ENCODE peak calls at places on chromosomes 5 and 9, in ten cellular contexts. S is fibroblast of pulmonary artery, T is dorsolateral prefrontal cortex, L is neural progenitor cell, N is psoas muscle, R is pancreas, M is stomach, Q is astrocyte, D is upper lobe of right lung, P is AG04450. O is an unnamed sample.

GRCh38 chr5:82106207-82106606 is 134.4 kb downstream of the ATG10 start:
- DNase-seq in S (no peak), R (no peak), T (peak), M (no peak), D (no peak), N (no peak), L (no peak), P (no peak), Q (no peak), O (peak)

GRCh38 chr9:22210262-22210661 is 201.2 kb upstream of the CDKN2B start:
- DNase-seq in D (no peak), P (no peak), M (no peak), T (no peak), N (no peak), L (no peak), Q (no peak), R (no peak), S (no peak), O (no peak)

GRCh38 chr5:140925806-140926205 is 293 bp upstream of the PCDHAC1 start:
- DNase-seq in D (no peak), L (no peak), R (no peak), S (no peak), Q (no peak), T (peak), P (no peak), M (no peak), N (no peak), O (no peak)

GRCh38 chr5:52139888-52140580 is 647.7 kb upstream of the ITGA1 start:
- DNase-seq in L (no peak), D (no peak), Q (no peak), M (no peak), R (no peak), S (no peak), T (no peak), N (no peak), P (no peak), O (no peak)

GRCh38 chr9:97440160-97440559 is 28.3 kb downstream of the TDRD7 start:
- DNase-seq in P (no peak), Q (no peak), M (no peak), D (no peak), L (peak), R (no peak), S (no peak), T (no peak), N (no peak), O (no peak)

GRCh38 chr9:110472111-110472510 is 107.4 kb downstream of the SVEP1 start:
- DNase-seq in L (no peak), M (no peak), R (no peak), S (no peak), Q (no peak), T (peak), N (no peak), D (no peak), P (no peak), O (no peak)

GRCh38 chr9:123451011-123451410 is 95.0 kb downstream of the CRB2 start:
- DNase-seq in Q (no peak), P (no peak), N (no peak), R (no peak), S (no peak), D (no peak), T (peak), M (no peak), L (no peak), O (no peak)

GRCh38 chr9:12930906-12931305 is 156.1 kb downstream of the LURAP1L start:
- DNase-seq in N (no peak), Q (no peak), M (no peak), T (no peak), S (no peak), L (no peak), D (no peak), R (no peak), P (no peak), O (no peak)

GRCh38 chr9:33737811-33738606 is 57.4 kb upstream of the PRSS3 start:
- DNase-seq in D (no peak), P (peak), R (no peak), L (peak), M (peak), T (no peak), N (no peak), Q (peak), S (peak), O (peak)

GRCh38 chr9:16294371-16294770 is 576.1 kb downstream of the BNC2 start:
- DNase-seq in N (no peak), S (peak), Q (peak), D (no peak), R (no peak), L (no peak), T (no peak), M (no peak), P (no peak), O (no peak)

GRCh38 chr5:14397717-14398116 is 183.9 kb upstream of the OTULINL start:
- DNase-seq in Q (peak), D (no peak), S (peak), N (no peak), M (no peak), R (no peak), P (peak), T (peak), L (no peak), O (peak)

GRCh38 chr9:108953983-108954574 is 19.9 kb downstream of the ABITRAM start:
- DNase-seq in N (no peak), T (no peak), S (peak), P (no peak), L (peak), M (no peak), R (no peak), D (no peak), Q (peak), O (peak)

GRCh38 chr9:128082173-128082572 is 14.1 kb downstream of the SLC25A25 start:
- DNase-seq in M (no peak), Q (no peak), S (no peak), L (peak), T (no peak), R (no peak), N (no peak), D (no peak), P (no peak), O (no peak)

GRCh38 chr9:19229725-19230355 is 653 bp upstream of the DENND4C start:
- DNase-seq in M (no peak), Q (peak), L (peak), D (peak), R (peak), T (peak), N (no peak), S (no peak), P (no peak), O (no peak)

GRCh38 chr9:102164247-102164646 is 425.8 kb upstream of the GRIN3A start:
- DNase-seq in Q (no peak), R (no peak), D (no peak), P (no peak), L (no peak), N (no peak), S (no peak), M (no peak), T (no peak), O (no peak)

GRCh38 chr5:115947260-115947659 is 15.0 kb upstream of the LVRN start:
- DNase-seq in S (no peak), Q (peak), P (no peak), T (no peak), L (no peak), M (no peak), D (no peak), N (no peak), R (no peak), O (no peak)

GRCh38 chr5:114467729-114468128 is 105.9 kb downstream of the KCNN2 start:
- DNase-seq in P (no peak), Q (no peak), L (no peak), T (no peak), S (no peak), D (no peak), N (no peak), M (no peak), R (no peak), O (no peak)

GRCh38 chr5:77282337-77283027 is 72.0 kb downstream of the PDE8B start:
- DNase-seq in D (no peak), R (no peak), M (no peak), L (peak), T (no peak), Q (peak), N (peak), S (peak), P (peak), O (no peak)

GRCh38 chr5:98631311-98632054 is 142.0 kb upstream of the RGMB start:
- DNase-seq in P (no peak), L (no peak), S (peak), R (no peak), Q (peak), D (no peak), N (no peak), T (no peak), M (no peak), O (peak)

GRCh38 chr5:128534729-128535128 is 3.3 kb downstream of the FBN2 start:
- DNase-seq in M (no peak), L (no peak), D (no peak), Q (peak), S (peak), P (no peak), R (no peak), T (no peak), N (no peak), O (no peak)

GRCh38 chr5:72852356-72852755 is 35.9 kb downstream of the TNPO1 start:
- DNase-seq in R (no peak), S (no peak), D (no peak), Q (no peak), L (no peak), N (no peak), T (no peak), P (no peak), M (no peak), O (no peak)

GRCh38 chr9:111974092-111974681 is 77.6 kb downstream of the UGCG start:
- DNase-seq in L (no peak), T (no peak), M (peak), N (no peak), Q (peak), D (no peak), S (peak), R (no peak), P (no peak), O (no peak)

GRCh38 chr9:34957492-34958410 is at the start of gene PHF24:
- DNase-seq in S (no peak), T (peak), D (no peak), R (peak), N (no peak), P (no peak), M (no peak), L (peak), Q (no peak), O (no peak)

GRCh38 chr9:128293091-128293490 is 17.0 kb downstream of the SWI5 start:
- DNase-seq in M (no peak), S (no peak), N (no peak), Q (no peak), P (no peak), L (no peak), R (no peak), D (no peak), T (no peak), O (no peak)

GRCh38 chr9:130897105-130897751 is 616 bp upstream of the QRFP start:
- DNase-seq in R (no peak), P (no peak), T (no peak), D (no peak), N (no peak), S (no peak), L (no peak), Q (no peak), M (no peak), O (no peak)

GRCh38 chr5:136012041-136012804 is 16.6 kb upstream of the TGFBI start:
- DNase-seq in R (no peak), P (no peak), S (peak), Q (peak), M (no peak), N (no peak), T (no peak), L (no peak), D (no peak), O (no peak)

GRCh38 chr5:56522972-56523371 is 289.8 kb upstream of the ANKRD55 start:
- DNase-seq in Q (no peak), D (no peak), M (no peak), S (peak), R (no peak), P (no peak), T (no peak), N (peak), L (no peak), O (no peak)

GRCh38 chr5:174692982-174693422 is 31.4 kb upstream of the MSX2 start:
- DNase-seq in S (no peak), R (no peak), M (no peak), T (no peak), L (peak), N (no peak), Q (no peak), P (no peak), D (no peak), O (no peak)

GRCh38 chr9:111857555-111858211 is 38.9 kb upstream of the UGCG start:
- DNase-seq in L (no peak), T (no peak), N (no peak), Q (no peak), D (no peak), P (no peak), S (no peak), M (no peak), R (no peak), O (no peak)

GRCh38 chr5:168765220-168766037 is 186.3 kb upstream of the PANK3 start:
- DNase-seq in L (no peak), R (no peak), N (no peak), S (peak), T (no peak), P (no peak), Q (peak), D (no peak), M (no peak), O (peak)

GRCh38 chr5:143030349-143030748 is 260.2 kb downstream of the ARHGAP26 start:
- DNase-seq in R (no peak), L (no peak), D (no peak), S (no peak), N (no peak), M (no peak), T (no peak), P (no peak), Q (no peak), O (no peak)

GRCh38 chr5:178312900-178313299 is 80.3 kb upstream of the PHYKPL start:
- DNase-seq in M (peak), R (peak), N (no peak), S (no peak), T (no peak), D (peak), Q (no peak), L (no peak), P (no peak), O (no peak)

GRCh38 chr5:54745599-54745998 is 228.0 kb downstream of the SNX18 start:
- DNase-seq in S (no peak), R (no peak), L (no peak), N (no peak), D (no peak), P (no peak), M (no peak), Q (no peak), T (no peak), O (no peak)

GRCh38 chr5:34657550-34657921 is 1.4 kb downstream of the RAI14 start:
- DNase-seq in P (no peak), D (no peak), L (peak), N (peak), S (peak), T (peak), R (peak), Q (peak), M (no peak), O (no peak)

GRCh38 chr5:138945421-138946240 is 70.5 kb upstream of the LRRTM2 start:
- DNase-seq in M (no peak), T (no peak), Q (no peak), L (peak), N (no peak), P (no peak), S (no peak), R (no peak), D (no peak), O (no peak)
- TF ChIP-seq CTCF in M (no peak), T (no peak), Q (no peak), L (peak), N (no peak), P (peak), S (no peak), R (no peak), D (no peak), O (peak)

GRCh38 chr9:121048175-121048574 is 1.9 kb downstream of the C5 start:
- DNase-seq in R (no peak), Q (no peak), N (no peak), S (no peak), T (no peak), M (no peak), P (no peak), D (no peak), L (no peak), O (no peak)
- H3K4me3 ChIP-seq in R (no peak), Q (no peak), N (no peak), S (no peak), T (no peak), M (no peak), P (no peak), D (peak), L (no peak), O (no peak)

GRCh38 chr9:137582286-137582860 is 3.6 kb upstream of the DPH7 start:
- DNase-seq in M (peak), N (peak), T (no peak), S (peak), R (no peak), D (no peak), L (peak), Q (no peak), P (no peak), O (no peak)
- TF ChIP-seq CTCF in M (no peak), N (peak), T (no peak), S (peak), R (no peak), D (peak), L (peak), Q (no peak), P (peak), O (peak)

DNA sequence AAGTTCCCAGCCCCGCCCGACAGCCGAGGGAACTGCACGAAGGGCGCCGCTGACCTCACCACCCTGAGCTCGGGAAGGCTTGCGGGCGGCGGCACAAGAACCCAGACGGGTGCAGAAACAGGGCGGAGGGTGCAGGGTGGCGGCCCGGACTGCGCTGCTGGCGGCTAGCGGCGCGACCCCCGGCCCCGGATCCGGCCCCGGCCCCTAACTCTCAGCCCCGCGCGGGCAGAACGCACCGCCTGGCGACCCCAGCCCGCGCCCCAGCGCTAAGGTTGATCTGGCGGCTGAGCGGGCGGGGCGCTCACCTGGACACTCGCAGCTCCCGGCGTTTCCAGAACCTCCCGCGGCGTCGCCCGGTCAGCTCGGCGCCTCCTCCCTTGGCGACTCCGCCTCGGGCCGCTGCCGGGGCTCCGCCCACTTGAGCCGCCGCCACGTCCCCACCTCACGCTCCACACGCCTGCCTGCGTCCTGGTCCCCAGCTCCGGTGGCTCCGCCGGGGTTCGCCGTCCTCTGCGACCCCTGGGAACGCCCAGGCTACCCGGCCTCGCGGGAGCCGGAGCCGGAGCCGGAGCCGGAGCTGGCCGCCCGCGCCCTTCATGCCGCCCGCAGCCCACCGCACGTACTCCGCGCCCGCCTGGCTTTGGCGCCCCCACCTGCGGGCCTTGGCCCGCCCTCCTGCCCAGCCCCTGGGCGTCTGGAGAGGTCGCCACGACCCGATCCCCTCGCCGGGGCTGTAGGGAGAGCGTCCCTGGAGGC is at the start of gene P4HA2:
- DNase-seq in T (peak), R (peak), L (peak), Q (peak), M (peak), N (peak), S (peak), P (no peak), D (peak), O (no peak)
- H3K4me3 ChIP-seq in T (peak), R (peak), L (peak), Q (peak), M (peak), N (peak), S (peak), P (peak), D (peak), O (peak)

GRCh38 chr5:53318303-53318702 is 162.1 kb upstream of the FST start:
- DNase-seq in L (peak), S (no peak), M (no peak), N (no peak), T (no peak), R (no peak), P (no peak), D (no peak), Q (no peak), O (no peak)
- TF ChIP-seq CTCF in L (peak), S (no peak), M (no peak), N (no peak), T (no peak), R (no peak), P (no peak), D (no peak), Q (no peak), O (peak)

GRCh38 chr5:66849803-66850202 is 253.6 kb downstream of the MAST4 start:
- DNase-seq in P (no peak), T (no peak), L (no peak), Q (peak), N (no peak), S (peak), D (no peak), R (no peak), M (no peak), O (peak)
- H3K4me3 ChIP-seq in P (no peak), T (no peak), L (no peak), Q (no peak), N (no peak), S (no peak), D (no peak), R (no peak), M (no peak), O (no peak)

DNA sequence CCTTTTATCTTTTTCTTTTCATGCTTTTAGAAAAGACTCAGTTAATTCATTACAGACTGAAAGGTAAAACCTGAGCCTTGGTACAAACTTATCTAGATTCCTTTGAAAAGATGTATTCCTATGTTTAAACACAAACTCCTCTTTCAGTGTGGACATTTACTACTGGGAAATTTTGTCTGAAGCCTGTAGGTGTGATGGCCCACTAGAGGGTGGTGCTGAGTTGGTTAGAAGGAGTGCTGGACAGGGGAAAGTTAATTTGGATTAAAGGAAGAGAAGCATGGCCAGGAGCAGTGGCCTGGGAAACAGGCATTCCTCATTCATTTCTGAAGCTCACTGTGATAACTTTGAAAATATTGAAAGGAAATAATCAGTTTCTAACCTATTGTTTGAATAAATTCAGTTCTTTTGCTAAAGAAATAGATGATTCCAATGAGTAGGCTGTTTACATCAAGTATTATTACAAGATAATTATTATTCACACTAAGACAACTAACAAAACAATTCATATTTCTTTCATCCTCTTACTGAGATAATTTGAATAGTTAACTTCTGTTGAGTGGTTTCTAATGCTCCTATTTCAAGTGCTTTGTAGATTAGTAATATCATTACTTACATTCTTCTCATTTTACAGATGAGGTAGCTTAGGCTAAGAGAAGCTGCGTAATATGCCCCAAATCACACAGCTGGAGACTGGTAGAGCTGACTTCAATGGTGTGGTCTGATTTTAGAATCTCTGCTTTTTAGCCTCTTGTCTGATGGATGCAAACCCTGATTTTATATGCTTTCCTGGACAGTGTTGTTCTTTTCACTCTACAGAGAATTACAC is 150.9 kb downstream of the ADGRV1 start:
- DNase-seq in T (peak), Q (peak), S (peak), L (peak), M (peak), D (no peak), N (no peak), R (no peak), P (no peak), O (peak)
- TF ChIP-seq CTCF in T (peak), Q (peak), S (peak), L (peak), M (no peak), D (peak), N (peak), R (no peak), P (peak), O (peak)

GRCh38 chr9:99167694-99168093 is 54.0 kb downstream of the ALG2 start:
- DNase-seq in T (no peak), S (no peak), Q (no peak), N (no peak), P (no peak), L (no peak), R (no peak), M (no peak), D (no peak), O (no peak)
- H3K4me3 ChIP-seq in T (no peak), S (no peak), Q (no peak), N (no peak), P (no peak), L (no peak), R (no peak), M (no peak), D (no peak), O (no peak)

DNA sequence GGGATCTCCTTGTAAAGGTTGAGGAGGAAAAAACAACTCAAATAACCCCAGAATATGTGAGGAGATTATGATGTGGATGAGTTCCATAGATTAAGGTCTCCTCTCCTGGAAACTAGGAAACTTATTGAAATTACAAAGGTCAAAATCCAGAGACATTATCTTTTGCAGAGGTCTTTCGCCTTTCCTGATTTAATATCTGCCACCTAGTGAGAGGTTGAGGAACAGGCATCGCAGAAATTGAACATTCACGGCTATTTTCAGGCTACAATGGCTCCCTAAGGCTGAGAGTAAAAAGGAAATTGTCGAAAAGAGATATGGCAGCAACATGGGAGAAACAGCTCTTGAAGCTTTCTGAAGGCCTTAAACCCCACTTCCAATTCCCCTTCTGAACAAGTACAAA is 127.5 kb upstream of the PLCXD3 start:
- DNase-seq in S (no peak), L (no peak), T (no peak), Q (no peak), N (no peak), M (no peak), D (no peak), P (no peak), R (no peak), O (no peak)
- TF ChIP-seq CTCF in S (peak), L (peak), T (no peak), Q (peak), N (no peak), M (no peak), D (no peak), P (peak), R (no peak), O (no peak)